ENCODE peak calls at places on chromosomes 3 and 15, in six cellular contexts. Z is DND-41; B is uterus; K is suprapubic skin; T is CD4-positive, alpha-beta memory T cell; N is tibial nerve. R is an unnamed sample. For H3K27me3 and H3K4me1, the result is how much of the 10 kb centered on the place peaks cover.

GRCh38 chr3:155664922-155665695 is 79.8 kb downstream of the PLCH1 start:
- DNase-seq in T (no peak), K (no peak), N (peak), B (peak), Z (no peak), R (no peak)

GRCh38 chr3:115523467-115523866 is 99.8 kb upstream of the GAP43 start:
- DNase-seq in B (no peak), Z (no peak), N (no peak), K (no peak), T (no peak), R (no peak)

GRCh38 chr3:156685198-156685597 is 10.8 kb downstream of the TIPARP start:
- DNase-seq in K (no peak), T (no peak), Z (no peak), B (no peak), N (no peak), R (no peak)

GRCh38 chr3:46998121-46998851 is 18.8 kb downstream of the NBEAL2 start:
- DNase-seq in N (peak), Z (peak), K (no peak), T (peak), B (no peak), R (peak)

GRCh38 chr3:178465260-178466180 is 70.7 kb upstream of the KCNMB2 start:
- DNase-seq in T (no peak), B (no peak), K (no peak), N (no peak), Z (no peak), R (no peak)

GRCh38 chr15:26260517-26261133 is 397.5 kb upstream of the ATP10A start:
- DNase-seq in N (no peak), Z (peak), B (no peak), K (no peak), T (peak), R (peak)

GRCh38 chr15:68080783-68081182 is 26.7 kb downstream of the PIAS1 start:
- DNase-seq in T (no peak), N (no peak), K (no peak), B (no peak), Z (no peak), R (no peak)

GRCh38 chr3:104604326-104605010 is 762.2 kb upstream of the ALCAM start:
- DNase-seq in T (no peak), N (no peak), B (no peak), K (no peak), Z (no peak), R (no peak)

DNA sequence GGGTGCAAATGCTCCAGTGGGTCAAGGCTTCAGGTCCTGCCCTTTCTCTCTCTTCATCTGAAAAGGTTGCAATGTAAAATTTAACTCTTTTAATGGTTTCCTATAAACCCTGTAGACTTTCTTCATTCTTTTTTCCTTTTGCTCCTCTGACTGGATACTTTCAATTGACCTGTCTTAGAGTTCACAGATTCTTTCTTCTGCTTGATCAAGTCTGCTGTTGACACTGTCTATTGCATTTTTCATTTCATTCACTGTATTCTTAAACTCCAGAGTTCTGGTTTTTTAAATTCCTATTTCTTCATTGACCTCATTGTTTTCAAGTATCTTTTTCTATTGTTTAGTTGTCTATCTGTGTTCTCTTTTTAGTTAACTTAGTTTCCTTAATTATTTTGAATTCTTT is 82.1 kb downstream of the FAM227B start:
- DNase-seq in B (no peak), N (no peak), Z (no peak), K (no peak), T (no peak), R (no peak)
- H3K27me3 ChIP-seq in B (under half), N (under half), Z (under half), K (under half), T (under half), R (under half)

GRCh38 chr3:44969170-44969569 is 6.8 kb downstream of the ZDHHC3 start:
- DNase-seq in T (no peak), N (no peak), B (no peak), Z (no peak), K (peak), R (peak)
- H3K27ac ChIP-seq in T (no peak), N (no peak), B (no peak), Z (no peak), K (peak), R (no peak)

DNA sequence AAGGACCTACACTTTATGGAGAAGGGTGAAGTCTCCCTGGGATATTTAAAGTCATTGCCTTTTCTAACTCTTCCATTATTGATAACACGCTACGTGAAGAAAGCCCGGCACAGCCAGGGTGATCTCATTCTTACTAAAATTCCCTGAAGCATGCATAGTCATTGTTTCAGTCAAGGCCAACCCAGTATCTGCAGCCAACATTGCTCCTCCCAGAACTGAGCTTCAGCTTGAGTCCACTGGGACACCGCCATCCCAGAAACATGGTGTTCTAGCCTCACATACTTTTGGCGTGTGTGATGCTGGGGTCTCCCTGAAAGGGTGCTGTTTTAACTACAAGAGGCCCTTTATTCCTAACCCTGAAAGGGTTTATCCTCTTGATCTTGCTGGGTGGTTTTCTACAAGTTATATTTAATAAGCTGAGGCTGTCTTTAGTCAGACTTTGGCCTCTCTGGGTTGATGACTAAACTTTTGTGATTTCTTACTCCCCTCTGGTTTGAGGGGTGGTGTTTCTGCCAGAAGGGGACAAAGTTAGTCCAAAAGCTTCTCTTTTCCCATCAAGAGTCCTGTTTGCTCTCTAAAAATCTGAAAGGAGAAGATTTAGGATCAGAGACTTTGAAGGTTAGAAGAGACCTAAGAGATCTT is 26.0 kb upstream of the FBN1 start:
- DNase-seq in N (peak), K (peak), Z (no peak), B (peak), T (no peak), R (no peak)
- H3K4me1 ChIP-seq in N (under half), K (under half), Z (under half), B (under half), T (under half), R (under half)

GRCh38 chr3:61564405-61565059 is 3.2 kb downstream of the PTPRG start:
- DNase-seq in Z (no peak), N (peak), B (peak), T (no peak), K (peak), R (no peak)

GRCh38 chr3:61562810-61563613 is 1.6 kb downstream of the PTPRG start:
- DNase-seq in B (peak), N (peak), Z (no peak), K (no peak), T (no peak), R (peak)

GRCh38 chr3:61563614-61564404 is 2.4 kb downstream of the PTPRG start:
- DNase-seq in K (no peak), T (no peak), Z (no peak), B (no peak), N (no peak), R (no peak)

GRCh38 chr3:61568127-61568526 is 6.8 kb downstream of the PTPRG start:
- DNase-seq in B (no peak), Z (no peak), T (no peak), K (no peak), N (no peak), R (no peak)

DNA sequence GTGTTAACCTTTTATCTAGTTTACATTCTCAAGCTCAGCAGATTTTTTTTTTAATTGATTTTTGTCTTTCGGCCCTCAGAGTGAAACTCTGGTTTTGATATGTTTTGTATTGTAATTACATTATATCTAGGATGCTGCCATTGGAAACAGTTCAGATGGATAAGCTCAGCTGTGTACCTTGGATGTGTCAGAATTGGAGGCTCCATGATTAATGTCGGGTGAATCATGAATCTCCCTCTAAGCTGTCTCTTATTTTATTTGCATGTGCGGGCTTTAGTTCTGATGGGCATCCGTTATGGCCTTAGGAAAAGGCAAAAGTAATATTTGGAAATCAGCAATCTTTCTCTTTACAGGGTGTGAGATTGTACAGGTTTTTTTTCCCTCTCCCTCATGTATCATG is 4.2 kb downstream of the PTPRG start:
- DNase-seq in K (no peak), N (no peak), B (no peak), Z (no peak), T (no peak), R (no peak)
- H3K27me3 ChIP-seq in K (under half), N (under half), B (under half), Z (under half), T (under half), R (under half)

DNA sequence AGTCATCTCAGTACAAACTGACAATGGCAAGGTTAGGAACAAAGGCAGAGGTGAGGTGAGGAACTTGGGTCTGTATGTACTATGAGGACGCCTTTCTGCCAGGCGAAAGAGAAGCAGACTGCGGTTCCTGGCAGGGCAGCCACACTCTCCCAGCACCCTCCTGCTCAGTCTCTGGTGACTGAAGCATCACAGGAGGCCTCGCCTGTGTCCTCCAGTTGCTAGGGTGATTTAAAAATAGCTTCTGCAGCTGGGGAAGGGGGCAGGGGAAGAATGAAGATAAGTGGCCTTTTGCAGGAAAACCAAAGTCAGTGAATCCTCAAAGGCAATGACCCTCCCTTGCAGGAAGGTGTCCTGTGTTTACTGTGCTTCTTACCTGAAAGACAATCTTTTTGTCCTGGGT is 65.6 kb upstream of the DGKG start:
- DNase-seq in N (no peak), B (no peak), Z (no peak), T (no peak), K (no peak), R (no peak)
- H3K27ac ChIP-seq in N (no peak), B (peak), Z (no peak), T (no peak), K (no peak), R (no peak)

R was measured in naive thymus-derived CD4-positive, alpha-beta T cell.